ENCODE peak calls at places on chromosomes 13 and 19, in ten cellular contexts. O is omental fat pad, K is HFF-Myc, T is progenitor cell of endocrine pancreas, U is tibial artery, B is breast epithelium, N is thoracic aorta, Y is osteocyte, M is neural crest cell, V is fibroblast of pulmonary artery. D is an unnamed sample.
A peak's percentile ranks its signal among the peaks of the same experiment; 100 is the strongest.

GRCh38 chr13:44108345-44108858 is 228.7 kb downstream of the LACC1 start:
- DNase-seq in Y (no peak), U (no peak), T (no peak), M (no peak), B (peak; percentile 54), N (no peak), K (no peak), O (no peak), V (no peak), D (no peak)

GRCh38 chr13:30726192-30726591 is 9.2 kb upstream of the ALOX5AP start:
- DNase-seq in O (no peak), U (no peak), N (no peak), V (no peak), T (no peak), K (no peak), B (no peak), M (no peak), Y (no peak), D (no peak)

GRCh38 chr19:19240476-19240875 is 28.7 kb downstream of the NCAN start:
- DNase-seq in N (no peak), B (no peak), K (no peak), M (no peak), O (no peak), Y (no peak), V (no peak), T (no peak), U (no peak), D (no peak)

GRCh38 chr19:53959176-53959757 is 3.5 kb upstream of the CACNG8 start:
- DNase-seq in T (no peak), V (no peak), M (no peak), Y (no peak), U (no peak), K (no peak), B (no peak), O (no peak), N (no peak), D (no peak)

GRCh38 chr19:11370744-11371143 is 3.7 kb upstream of the SWSAP1 start:
- DNase-seq in V (no peak), N (no peak), O (no peak), U (no peak), T (no peak), Y (no peak), M (no peak), B (no peak), K (no peak), D (no peak)

GRCh38 chr13:88263808-88264207 is 592.6 kb downstream of the SLITRK5 start:
- DNase-seq in Y (no peak), B (no peak), V (no peak), K (no peak), M (no peak), T (no peak), O (no peak), U (no peak), N (no peak), D (no peak)

GRCh38 chr13:80550856-80551532 is 210.1 kb upstream of the SPRY2 start:
- DNase-seq in O (no peak), U (no peak), T (no peak), N (no peak), Y (no peak), M (no peak), V (peak; percentile 54), K (no peak), B (no peak), D (no peak)

GRCh38 chr13:101398920-101399319 is 17.4 kb downstream of the NALCN start:
- DNase-seq in B (no peak), Y (no peak), N (no peak), V (peak; percentile 20), M (no peak), T (no peak), K (no peak), U (no peak), O (no peak), D (no peak)

GRCh38 chr19:58575183-58576041 is 2.3 kb upstream of the MZF1 start:
- DNase-seq in Y (peak; percentile 97), M (peak; percentile 78), O (peak; percentile 59), K (peak; percentile 68), B (peak; percentile 88), U (peak; percentile 95), N (peak; percentile 71), V (peak; percentile 93), T (peak; percentile 78), D (peak; percentile 60)

GRCh38 chr19:31863122-31863521 is 482.3 kb upstream of the ZNF507 start:
- DNase-seq in V (no peak), Y (no peak), M (no peak), N (no peak), T (no peak), K (no peak), O (no peak), B (no peak), U (no peak), D (no peak)

GRCh38 chr19:20044663-20045062 is 5.4 kb upstream of the ZNF682 start:
- DNase-seq in Y (no peak), K (no peak), B (no peak), M (no peak), O (no peak), N (no peak), U (no peak), V (no peak), T (no peak), D (no peak)

GRCh38 chr13:33487575-33488243 is 202.2 kb upstream of the STARD13 start:
- DNase-seq in N (no peak), B (no peak), V (peak; percentile 65), U (no peak), O (no peak), K (no peak), M (no peak), Y (no peak), T (no peak), D (no peak)

GRCh38 chr13:74098077-74098476 is 36.1 kb downstream of the KLF12 start:
- DNase-seq in V (no peak), O (no peak), Y (no peak), K (no peak), N (no peak), M (no peak), T (no peak), B (no peak), U (no peak), D (no peak)

GRCh38 chr19:45469132-45469834 is 1.5 kb downstream of the FOSB start:
- DNase-seq in T (peak; percentile 83), O (no peak), N (no peak), U (peak; percentile 97), K (no peak), V (peak; percentile 94), B (peak; percentile 94), Y (peak; percentile 97), M (peak; percentile 85), D (peak; percentile 84)

DNA sequence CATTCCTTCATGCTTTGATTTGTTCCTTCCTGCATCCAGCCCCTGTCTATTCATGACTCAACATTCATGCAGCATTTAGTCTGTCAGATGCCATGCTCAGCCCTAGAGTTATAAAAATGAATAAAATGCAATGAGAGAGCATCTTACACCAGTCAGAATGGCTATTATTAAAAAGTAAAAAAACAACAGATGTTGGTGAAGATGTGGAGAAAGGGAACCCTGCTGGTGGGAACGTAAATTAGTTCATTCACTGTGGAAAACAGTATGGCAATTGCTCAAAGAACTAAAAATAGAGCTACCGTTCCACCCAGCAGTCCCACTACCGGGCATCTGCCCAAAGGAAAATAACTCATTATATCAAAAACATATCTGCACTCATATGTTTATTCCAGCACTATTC is 70.0 kb upstream of the GTF3A start:
- DNase-seq in B (no peak), U (no peak), Y (no peak), V (peak; percentile 51), K (no peak), T (no peak), O (no peak), N (no peak), M (no peak), D (no peak)
- TF ChIP-seq CTCF in B (no peak), U (peak; percentile 19), Y (no peak), V (peak; percentile 17), K (no peak), T (no peak), O (no peak), N (peak; percentile 45), M (no peak), D (no peak)

DNA sequence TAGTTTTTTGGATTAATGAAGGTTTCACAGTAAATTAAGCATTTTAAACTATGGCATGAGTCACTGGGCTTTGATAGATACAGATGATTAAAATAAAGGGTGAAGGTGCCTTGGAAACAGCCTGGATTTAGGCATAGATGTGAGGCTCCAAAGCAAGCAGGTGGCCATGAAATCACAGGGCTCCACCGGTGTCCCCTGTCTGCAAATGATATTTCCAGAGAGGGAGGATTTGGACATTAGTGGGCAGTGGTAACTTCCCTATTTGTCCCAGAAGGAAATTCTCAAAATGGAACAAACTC is 127.2 kb downstream of the COL4A1 start:
- DNase-seq in V (no peak), T (no peak), M (no peak), O (no peak), K (no peak), N (no peak), U (no peak), B (no peak), Y (no peak), D (no peak)
- TF ChIP-seq CTCF in V (no peak), T (no peak), M (no peak), O (no peak), K (no peak), N (no peak), U (no peak), B (no peak), Y (no peak), D (no peak)

GRCh38 chr13:99617474-99618255 is 116.4 kb downstream of the TM9SF2 start:
- DNase-seq in N (no peak), Y (no peak), K (peak; percentile 69), M (peak; percentile 65), B (no peak), T (peak; percentile 14), O (no peak), U (peak; percentile 76), V (peak; percentile 65), D (no peak)
- TF ChIP-seq CTCF in N (peak; percentile 73), Y (peak; percentile 89), K (peak; percentile 92), M (peak; percentile 81), B (peak; percentile 32), T (peak; percentile 84), O (no peak), U (peak; percentile 78), V (peak; percentile 85), D (peak; percentile 32)

GRCh38 chr13:28530729-28531194 is 35.8 kb upstream of the FLT1 start:
- DNase-seq in V (peak; percentile 50), N (no peak), U (no peak), K (no peak), B (no peak), O (no peak), M (no peak), Y (no peak), T (no peak), D (no peak)
- TF ChIP-seq CTCF in V (peak; percentile 29), N (no peak), U (no peak), K (peak; percentile 23), B (no peak), O (no peak), M (no peak), Y (no peak), T (no peak), D (no peak)

GRCh38 chr13:86464193-86464592 is 665.0 kb upstream of the SLITRK6 start:
- DNase-seq in N (no peak), O (no peak), U (no peak), B (no peak), M (no peak), V (peak; percentile 1), K (no peak), Y (no peak), T (no peak), D (no peak)
- TF ChIP-seq CTCF in N (no peak), O (no peak), U (no peak), B (no peak), M (peak; percentile 56), V (no peak), K (no peak), Y (peak; percentile 62), T (no peak), D (no peak)